ENCODE peak calls at places on chromosomes 12 and 14, in six cellular contexts. O is cardiac muscle cell, X is NCI-H748 treated with DMSO at 0.1 percent for 48 hours, E is NCI-H2029 treated with DMSO at 0.1 percent for 48 hours, L is caudate nucleus, C is left ventricle myocardium inferior. S is an unnamed sample.

GRCh38 chr12:42119085-42119633 is 25.5 kb downstream of the GXYLT1 start:
- DNase-seq in X (no peak), L (no peak), O (peak), E (no peak), C (no peak), S (no peak)

GRCh38 chr14:69332782-69333395 is 65.2 kb downstream of the ERH start:
- DNase-seq in X (no peak), L (no peak), C (no peak), E (no peak), O (no peak), S (no peak)

GRCh38 chr14:90349729-90350128 is 18.0 kb upstream of the NRDE2 start:
- DNase-seq in L (no peak), O (no peak), E (no peak), X (no peak), C (no peak), S (no peak)

GRCh38 chr12:86660488-86661171 is 404.4 kb upstream of the MGAT4C start:
- DNase-seq in E (no peak), X (no peak), C (no peak), O (no peak), L (no peak), S (no peak)

GRCh38 chr12:111202237-111202592 is 166.7 kb downstream of the PHETA1 start:
- DNase-seq in E (no peak), L (no peak), O (no peak), C (no peak), X (no peak), S (no peak)

GRCh38 chr12:105393586-105393985 is 63.1 kb downstream of the C12orf75 start:
- DNase-seq in E (no peak), O (peak), X (no peak), C (no peak), L (no peak), S (no peak)

GRCh38 chr12:121791671-121792496 is 1.6 kb downstream of the RHOF start:
- DNase-seq in X (no peak), E (no peak), C (no peak), O (no peak), L (no peak), S (no peak)

GRCh38 chr12:70180140-70180539 is 63.1 kb upstream of the CNOT2 start:
- DNase-seq in C (no peak), E (no peak), X (no peak), L (peak), O (no peak), S (no peak)

GRCh38 chr12:56988207-56988739 is 18.1 kb downstream of the ZBTB39 start:
- DNase-seq in C (no peak), E (no peak), L (no peak), O (peak), X (no peak), S (no peak)

GRCh38 chr14:43155924-43156323 is 1351.2 kb downstream of the FSCB start:
- DNase-seq in L (no peak), C (no peak), X (no peak), E (no peak), O (no peak), S (no peak)

GRCh38 chr12:95733156-95733825 is 57.3 kb downstream of the NTN4 start:
- DNase-seq in O (peak), X (no peak), E (no peak), L (no peak), C (no peak), S (no peak)

GRCh38 chr12:64633940-64634337 is 23.6 kb downstream of the RASSF3 start:
- DNase-seq in O (peak), L (no peak), C (peak), X (no peak), E (peak), S (no peak)

S was measured in DMS153.